ENCODE peak calls at places on chromosomes 5 and 9, in seven cellular contexts. One of them, this sample, is unnamed.
A peak's percentile ranks its signal among the peaks of the same experiment; 100 is the strongest.

GRCh38 chr5:61308699-61309098 is 23.4 kb upstream of the ZSWIM6 start:
- DNase-seq in fibroblast of pulmonary artery: no peak
- DNase-seq in endothelial cell: no peak
- DNase-seq in Caki2: no peak
- DNase-seq in cardiac muscle cell: no peak
- DNase-seq in fibroblast of lung: no peak
- DNase-seq in brain pericyte: no peak
- DNase-seq in this sample: no peak

GRCh38 chr5:37727238-37727637 is 112.6 kb downstream of the GDNF start:
- DNase-seq in fibroblast of pulmonary artery: no peak
- DNase-seq in endothelial cell: no peak
- DNase-seq in Caki2: no peak
- DNase-seq in cardiac muscle cell: no peak
- DNase-seq in fibroblast of lung: no peak
- DNase-seq in brain pericyte: no peak
- DNase-seq in this sample: no peak

GRCh38 chr9:133238272-133238850 is 29.3 kb upstream of the OBP2B start:
- DNase-seq in fibroblast of pulmonary artery: peak; percentile 46
- DNase-seq in endothelial cell: peak; percentile 86
- DNase-seq in Caki2: no peak
- DNase-seq in cardiac muscle cell: peak; percentile 94
- DNase-seq in fibroblast of lung: peak; percentile 6
- DNase-seq in brain pericyte: no peak
- DNase-seq in this sample: no peak

GRCh38 chr9:128553695-128554094 is 1.3 kb downstream of the SPTAN1 start:
- DNase-seq in fibroblast of pulmonary artery: peak; percentile 92
- DNase-seq in endothelial cell: no peak
- DNase-seq in Caki2: no peak
- DNase-seq in cardiac muscle cell: no peak
- DNase-seq in fibroblast of lung: peak; percentile 90
- DNase-seq in brain pericyte: no peak
- DNase-seq in this sample: no peak

GRCh38 chr5:103624748-103625147 is 62.2 kb upstream of the NUDT12 start:
- DNase-seq in fibroblast of pulmonary artery: peak; percentile 59
- DNase-seq in endothelial cell: no peak
- DNase-seq in Caki2: peak; percentile 24
- DNase-seq in cardiac muscle cell: no peak
- DNase-seq in fibroblast of lung: peak; percentile 83
- DNase-seq in brain pericyte: no peak
- DNase-seq in this sample: no peak

GRCh38 chr5:159096555-159097460 is 2.9 kb downstream of the EBF1 start:
- DNase-seq in fibroblast of pulmonary artery: no peak
- DNase-seq in endothelial cell: peak; percentile 22
- DNase-seq in Caki2: no peak
- DNase-seq in cardiac muscle cell: no peak
- DNase-seq in fibroblast of lung: no peak
- DNase-seq in brain pericyte: no peak
- DNase-seq in this sample: no peak

GRCh38 chr5:16552666-16553343 is 64.0 kb downstream of the RETREG1 start:
- DNase-seq in fibroblast of pulmonary artery: peak; percentile 68
- DNase-seq in endothelial cell: peak; percentile 82
- DNase-seq in Caki2: peak; percentile 51
- DNase-seq in cardiac muscle cell: peak; percentile 89
- DNase-seq in fibroblast of lung: peak; percentile 57
- DNase-seq in brain pericyte: no peak
- DNase-seq in this sample: peak; percentile 23

GRCh38 chr5:115423051-115423450 is 121.5 kb downstream of the FEM1C start:
- DNase-seq in fibroblast of pulmonary artery: peak; percentile 40
- DNase-seq in endothelial cell: no peak
- DNase-seq in Caki2: no peak
- DNase-seq in cardiac muscle cell: no peak
- DNase-seq in fibroblast of lung: no peak
- DNase-seq in brain pericyte: no peak
- DNase-seq in this sample: no peak

GRCh38 chr5:61567337-61567736 is 235.3 kb downstream of the ZSWIM6 start:
- DNase-seq in fibroblast of pulmonary artery: no peak
- DNase-seq in endothelial cell: no peak
- DNase-seq in Caki2: no peak
- DNase-seq in cardiac muscle cell: no peak
- DNase-seq in fibroblast of lung: no peak
- DNase-seq in brain pericyte: no peak
- DNase-seq in this sample: no peak

GRCh38 chr9:72203205-72203803 is 54.1 kb downstream of the GDA start:
- DNase-seq in fibroblast of pulmonary artery: peak; percentile 41
- DNase-seq in endothelial cell: peak; percentile 47
- DNase-seq in Caki2: peak; percentile 10
- DNase-seq in cardiac muscle cell: peak; percentile 42
- DNase-seq in fibroblast of lung: peak; percentile 20
- DNase-seq in brain pericyte: no peak
- DNase-seq in this sample: no peak

GRCh38 chr5:135039526-135040296 is 5.7 kb upstream of the PITX1 start:
- DNase-seq in fibroblast of pulmonary artery: no peak
- DNase-seq in endothelial cell: no peak
- DNase-seq in Caki2: no peak
- DNase-seq in cardiac muscle cell: peak; percentile 38
- DNase-seq in fibroblast of lung: no peak
- DNase-seq in brain pericyte: no peak
- DNase-seq in this sample: no peak

GRCh38 chr9:69258551-69258950 is 66.5 kb upstream of the ENTREP1 start:
- DNase-seq in fibroblast of pulmonary artery: no peak
- DNase-seq in endothelial cell: no peak
- DNase-seq in Caki2: no peak
- DNase-seq in cardiac muscle cell: no peak
- DNase-seq in fibroblast of lung: no peak
- DNase-seq in brain pericyte: no peak
- DNase-seq in this sample: no peak

GRCh38 chr9:119318371-119318770 is 50.9 kb downstream of the BRINP1 start:
- DNase-seq in fibroblast of pulmonary artery: no peak
- DNase-seq in endothelial cell: no peak
- DNase-seq in Caki2: no peak
- DNase-seq in cardiac muscle cell: peak; percentile 10
- DNase-seq in fibroblast of lung: no peak
- DNase-seq in brain pericyte: no peak
- DNase-seq in this sample: no peak

GRCh38 chr5:64126202-64126601 is 39.4 kb upstream of the RNF180 start:
- DNase-seq in fibroblast of pulmonary artery: no peak
- DNase-seq in endothelial cell: no peak
- DNase-seq in Caki2: no peak
- DNase-seq in cardiac muscle cell: no peak
- DNase-seq in fibroblast of lung: no peak
- DNase-seq in brain pericyte: no peak
- DNase-seq in this sample: no peak

GRCh38 chr9:82275531-82275930 is 287.0 kb downstream of the SPATA31D1 start:
- DNase-seq in fibroblast of pulmonary artery: no peak
- DNase-seq in endothelial cell: no peak
- DNase-seq in Caki2: no peak
- DNase-seq in cardiac muscle cell: no peak
- DNase-seq in fibroblast of lung: no peak
- DNase-seq in brain pericyte: no peak
- DNase-seq in this sample: no peak

GRCh38 chr9:92711844-92712243 is 41.9 kb upstream of the IPPK start:
- DNase-seq in fibroblast of pulmonary artery: no peak
- DNase-seq in endothelial cell: no peak
- DNase-seq in Caki2: no peak
- DNase-seq in cardiac muscle cell: no peak
- DNase-seq in fibroblast of lung: no peak
- DNase-seq in brain pericyte: no peak
- DNase-seq in this sample: no peak

GRCh38 chr5:45038366-45038987 is 229.7 kb downstream of the MRPS30 start:
- DNase-seq in fibroblast of pulmonary artery: peak; percentile 33
- DNase-seq in endothelial cell: peak; percentile 7
- DNase-seq in Caki2: peak; percentile 48
- DNase-seq in cardiac muscle cell: peak; percentile 63
- DNase-seq in fibroblast of lung: peak; percentile 25
- DNase-seq in brain pericyte: no peak
- DNase-seq in this sample: peak; percentile 31

GRCh38 chr5:89313804-89314588 is 431.0 kb upstream of the MEF2C start:
- DNase-seq in fibroblast of pulmonary artery: peak; percentile 53
- DNase-seq in endothelial cell: no peak
- DNase-seq in Caki2: peak; percentile 53
- DNase-seq in cardiac muscle cell: peak; percentile 62
- DNase-seq in fibroblast of lung: peak; percentile 63
- DNase-seq in brain pericyte: peak; percentile 15
- DNase-seq in this sample: peak; percentile 63

GRCh38 chr5:69364414-69364813 is 4.9 kb downstream of the AK6 start:
- DNase-seq in fibroblast of pulmonary artery: peak; percentile 28
- DNase-seq in endothelial cell: no peak
- DNase-seq in Caki2: no peak
- DNase-seq in cardiac muscle cell: no peak
- DNase-seq in fibroblast of lung: peak; percentile 13
- DNase-seq in brain pericyte: no peak
- DNase-seq in this sample: no peak

GRCh38 chr5:5979362-5979760 is 399.0 kb downstream of the MED10 start:
- DNase-seq in fibroblast of pulmonary artery: no peak
- DNase-seq in endothelial cell: no peak
- DNase-seq in Caki2: no peak
- DNase-seq in cardiac muscle cell: no peak
- DNase-seq in fibroblast of lung: no peak
- DNase-seq in brain pericyte: no peak
- DNase-seq in this sample: no peak

GRCh38 chr9:73133042-73133651 is 18.5 kb upstream of the ANXA1 start:
- DNase-seq in fibroblast of pulmonary artery: no peak
- DNase-seq in endothelial cell: no peak
- DNase-seq in Caki2: no peak
- DNase-seq in cardiac muscle cell: no peak
- DNase-seq in fibroblast of lung: no peak
- DNase-seq in brain pericyte: no peak
- DNase-seq in this sample: no peak

GRCh38 chr5:132489051-132489770 is 1.4 kb downstream of the IRF1 start:
- DNase-seq in fibroblast of pulmonary artery: no peak
- DNase-seq in endothelial cell: no peak
- DNase-seq in Caki2: no peak
- DNase-seq in cardiac muscle cell: no peak
- DNase-seq in fibroblast of lung: no peak
- DNase-seq in brain pericyte: no peak
- DNase-seq in this sample: no peak

This sample was measured in NCI-H2029 treated with DMSO at 0.1 percent for 48 hours.